ENCODE peak calls at places on chromosome 4, in four cellular contexts. E is body of pancreas; P is CD8-positive, alpha-beta T cell; C is HepG2. H is an unnamed sample. For H3K9me3 and H3K4me1, the result is how much of the 10 kb centered on the place peaks cover.

GRCh38 chr4:154489558-154490260 is 1.9 kb downstream of the DCHS2 start:
- DNase-seq in E (no peak), P (no peak), C (no peak), H (no peak)

GRCh38 chr4:188262464-188262863 is 123.2 kb downstream of the TRIML1 start:
- DNase-seq in P (no peak), E (no peak), C (no peak), H (no peak)

GRCh38 chr4:169275180-169275579 is 4.4 kb upstream of the SH3RF1 start:
- DNase-seq in P (no peak), E (no peak), C (no peak), H (no peak)

GRCh38 chr4:30630431-30630830 is 89.7 kb upstream of the PCDH7 start:
- DNase-seq in P (no peak), E (no peak), C (no peak), H (no peak)

GRCh38 chr4:252065-252601 is 53.1 kb downstream of the ZNF732 start:
- DNase-seq in P (no peak), E (no peak), C (no peak), H (no peak)

GRCh38 chr4:69025191-69025998 is 70.9 kb upstream of the UGT2B7 start:
- DNase-seq in E (peak), C (peak), P (no peak), H (no peak)

GRCh38 chr4:74934822-74935326 is 2.0 kb downstream of the PARM1 start:
- DNase-seq in C (no peak), E (no peak), P (no peak), H (no peak)

GRCh38 chr4:187826725-187827124 is 168.8 kb upstream of the ZFP42 start:
- DNase-seq in E (no peak), P (no peak), C (no peak), H (no peak)

GRCh38 chr4:168711197-168712120 is 214.6 kb downstream of the PALLD start:
- DNase-seq in P (no peak), E (no peak), C (no peak), H (no peak)

GRCh38 chr4:94595880-94596483 is 144.2 kb downstream of the PDLIM5 start:
- DNase-seq in C (peak), P (no peak), E (no peak), H (no peak)

GRCh38 chr4:1578301-1578781 is 105.8 kb downstream of the FAM53A start:
- DNase-seq in E (no peak), P (no peak), C (no peak), H (no peak)

GRCh38 chr4:109128589-109128988 is 173.9 kb downstream of the COL25A1 start:
- DNase-seq in P (no peak), C (no peak), E (no peak), H (no peak)

GRCh38 chr4:78482281-78482680 is 69.3 kb upstream of the ANXA3 start:
- DNase-seq in E (no peak), C (no peak), P (no peak), H (no peak)

GRCh38 chr4:119124314-119124713 is 11.3 kb upstream of the MYOZ2 start:
- DNase-seq in P (no peak), E (no peak), C (no peak), H (no peak)

GRCh38 chr4:182874946-182875345 is 42.2 kb downstream of the DCTD start:
- DNase-seq in E (no peak), C (no peak), P (no peak), H (no peak)

GRCh38 chr4:99403380-99404194 is 31.6 kb downstream of the ADH7 start:
- DNase-seq in C (peak), E (no peak), P (no peak), H (no peak)

GRCh38 chr4:1204828-1205591 is 32.6 kb upstream of the SPON2 start:
- DNase-seq in E (peak), P (peak), C (peak), H (peak)

GRCh38 chr4:2254665-2255500 is 7.0 kb downstream of the MXD4 start:
- DNase-seq in P (peak), E (no peak), C (no peak), H (peak)

GRCh38 chr4:16106956-16107355 is 23.1 kb upstream of the PROM1 start:
- DNase-seq in P (no peak), C (no peak), E (no peak), H (no peak)

GRCh38 chr4:2407991-2408342 is 10.5 kb downstream of the ZFYVE28 start:
- DNase-seq in E (no peak), P (no peak), C (no peak), H (no peak)

GRCh38 chr4:101019941-101020401 is 327.4 kb downstream of the PPP3CA start:
- DNase-seq in E (no peak), P (no peak), C (peak), H (no peak)

GRCh38 chr4:2688697-2689096 is 67.4 kb downstream of the TNIP2 start:
- DNase-seq in P (no peak), C (no peak), E (no peak), H (no peak)

DNA sequence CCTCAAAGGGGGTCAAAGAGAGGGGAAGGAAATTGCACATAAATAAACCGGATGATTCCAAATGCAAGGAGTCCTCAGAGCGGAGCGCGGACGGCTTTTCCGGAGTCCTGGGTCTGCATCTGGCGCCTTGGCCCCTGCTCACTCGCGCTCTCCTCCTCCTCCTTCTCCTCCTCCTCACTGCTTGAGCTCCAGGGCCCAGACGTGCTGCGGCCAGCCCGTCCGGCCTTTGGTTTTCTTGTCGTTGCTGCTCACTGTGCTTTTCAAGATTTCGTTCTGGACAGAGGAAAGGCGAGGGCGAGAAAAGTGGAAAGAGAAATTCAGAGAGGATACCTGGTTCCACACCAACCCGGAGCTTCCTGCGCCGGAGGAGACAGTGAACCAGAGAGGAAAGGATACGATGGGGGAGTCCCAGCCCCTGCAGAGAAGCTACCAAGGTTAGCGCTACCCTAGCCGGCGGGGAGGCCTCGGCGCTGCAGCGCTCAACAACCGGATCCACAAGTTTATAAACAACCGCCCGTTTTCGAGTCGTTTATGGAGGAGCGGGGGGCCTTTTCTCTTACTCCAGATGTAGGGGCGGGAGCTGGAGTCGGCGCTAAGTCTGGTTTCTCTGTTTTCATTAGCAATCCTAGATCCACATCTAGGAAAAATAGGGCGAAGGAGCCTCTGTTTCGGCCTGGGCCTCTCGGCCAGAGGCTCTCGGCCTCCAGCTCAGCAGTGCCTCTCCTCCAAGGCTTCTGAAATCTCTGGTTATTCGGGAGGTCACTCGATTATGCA is 2.7 kb downstream of the HAND2 start:
- DNase-seq in C (no peak), E (no peak), P (peak), H (no peak)
- H3K9me3 ChIP-seq in C (under half), E (under half), P (under half), H (under half)

DNA sequence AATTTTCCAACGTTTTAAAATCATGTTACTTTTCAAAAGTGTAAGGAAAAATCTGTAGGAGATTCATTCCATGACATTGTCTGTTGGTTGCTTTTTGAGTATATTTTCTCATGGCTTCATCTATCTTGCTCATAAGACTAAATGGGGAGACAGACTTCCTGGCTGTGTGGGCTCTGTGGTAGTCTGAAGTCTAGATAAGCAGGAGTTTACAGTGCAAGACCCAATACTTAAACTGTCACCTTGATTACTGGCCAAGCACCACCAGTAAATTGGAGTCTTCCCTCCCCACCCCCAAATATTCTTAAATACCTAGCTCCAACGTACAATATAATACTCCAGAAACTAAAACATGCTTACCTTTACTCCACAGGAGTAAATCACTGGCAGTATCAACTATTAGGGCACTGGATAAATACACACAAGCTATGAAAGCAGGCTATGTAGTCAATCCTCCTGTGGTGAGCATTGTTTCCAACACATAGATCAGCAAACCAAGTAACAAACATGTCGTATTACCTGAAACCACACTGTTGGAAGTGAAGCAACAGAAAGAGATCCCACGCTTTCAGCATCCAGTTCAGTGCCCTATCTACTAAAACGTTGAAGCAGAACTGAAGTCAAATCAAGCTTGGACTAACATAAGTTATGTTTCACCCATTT is 6.2 kb downstream of the HNRNPD start:
- DNase-seq in P (no peak), E (no peak), C (no peak), H (no peak)
- H3K4me1 ChIP-seq in P (half or more), E (half or more), C (half or more), H (half or more)

DNA sequence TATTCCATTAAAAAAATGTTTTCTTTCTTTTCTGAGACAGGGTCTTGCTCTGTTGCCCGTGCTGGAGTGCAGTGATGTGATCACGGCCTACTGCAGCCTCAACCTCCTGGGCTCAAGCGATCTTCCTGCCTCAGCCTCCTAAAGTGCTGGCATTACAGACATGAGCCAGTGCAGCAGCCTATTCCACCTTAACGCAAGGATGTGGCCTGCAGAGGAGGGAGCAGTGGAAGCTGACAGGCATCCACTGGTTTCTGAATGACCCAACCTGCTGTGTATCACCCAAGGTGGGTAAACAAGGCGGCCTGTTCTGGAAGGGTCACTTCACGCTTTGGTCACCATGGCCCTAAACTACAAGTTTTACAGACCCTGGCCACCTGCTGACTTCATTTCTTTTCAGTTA is 60.8 kb downstream of the ACOX3 start:
- DNase-seq in P (no peak), E (no peak), C (no peak), H (no peak)
- H3K27ac ChIP-seq in P (no peak), E (no peak), C (no peak), H (no peak)

DNA sequence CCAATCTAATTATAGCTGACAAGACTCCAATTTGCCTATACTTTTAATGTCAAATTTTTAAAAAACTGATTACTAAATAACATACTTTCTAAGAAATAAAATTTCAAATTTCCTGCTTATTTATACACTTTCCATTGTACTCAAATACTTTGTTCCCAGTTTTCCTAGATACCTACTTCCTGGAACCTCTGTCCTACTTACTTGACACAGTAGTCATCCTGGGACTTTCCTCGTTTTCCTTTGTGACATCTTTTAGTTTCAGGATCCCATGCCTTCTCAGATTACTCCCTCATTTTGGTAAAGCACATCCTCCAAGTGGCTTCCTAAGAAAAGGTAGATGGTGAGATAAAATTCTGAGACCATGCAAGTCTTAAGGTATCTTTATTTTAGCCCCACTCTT is 13.3 kb upstream of the FAM184B start:
- DNase-seq in P (no peak), C (no peak), E (no peak), H (no peak)
- H3K9me3 ChIP-seq in P (under half), C (under half), E (under half), H (under half)

GRCh38 chr4:10095296-10095991 is 21.2 kb downstream of the WDR1 start:
- DNase-seq in P (no peak), C (no peak), E (no peak), H (no peak)
- H3K4me1 ChIP-seq in P (half or more), C (under half), E (under half), H (half or more)

DNA sequence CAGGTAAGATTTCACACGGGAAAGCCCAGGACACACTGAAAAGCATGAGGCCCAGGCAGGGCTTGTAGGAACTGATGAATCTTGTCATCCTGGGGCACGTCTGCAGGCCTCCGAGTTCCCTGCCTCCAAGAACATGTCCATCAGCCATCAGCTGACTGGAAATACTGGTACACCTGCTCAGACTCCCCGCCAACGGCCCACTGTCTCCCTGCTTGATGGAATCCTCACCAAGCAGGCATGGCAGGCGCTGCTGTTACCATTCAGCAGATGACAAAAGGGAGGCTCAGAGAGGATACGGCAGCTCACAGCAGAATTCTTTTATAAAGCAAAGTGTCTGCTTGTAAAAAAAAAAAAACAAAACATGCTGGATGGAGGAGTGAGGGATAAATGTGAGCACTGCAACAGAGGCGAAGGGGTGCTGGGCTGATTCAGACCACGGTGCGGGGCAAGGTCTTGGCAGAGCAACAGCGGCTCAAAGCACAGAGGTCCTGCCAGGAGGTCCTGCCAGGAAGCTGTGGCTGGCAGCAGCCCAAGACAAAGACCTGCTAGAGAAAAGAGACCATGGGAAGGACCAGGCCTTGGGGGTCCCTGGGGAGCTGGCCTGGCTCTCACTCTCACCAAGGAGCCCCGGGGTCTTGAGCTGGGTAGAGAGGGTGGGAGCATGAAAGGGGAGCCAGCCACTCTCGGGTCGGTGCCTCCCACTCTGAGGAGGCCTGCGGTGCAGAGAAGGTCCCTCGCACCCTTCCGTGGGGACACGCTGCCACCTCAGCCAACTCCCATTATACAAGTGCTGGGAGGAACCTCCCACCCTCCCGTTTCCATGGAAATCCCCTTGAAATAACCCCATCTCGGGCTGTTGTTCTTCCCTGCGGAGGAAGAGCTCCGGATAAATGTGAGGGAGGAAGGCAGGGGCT is 25.6 kb downstream of the PPP2R2C start:
- DNase-seq in E (peak), C (no peak), P (no peak), H (no peak)
- H3K27ac ChIP-seq in E (no peak), C (no peak), P (no peak), H (no peak)

H was measured in ascending aorta.